ENCODE peak calls at places on chromosomes 11 and 22, in nine cellular contexts. K is DMS153; J is stimulated activated CD8-positive, alpha-beta memory T cell treated with anti-CD3 and anti-CD28 coated beads, Interleukin-4, amount 100 ng/mL, for 1 hour; E is Calu3; N is substantia nigra; F is HCT116; U is activated T-cell treated with anti-CD3 and anti-CD28 coated beads for 1 hour; I is A172; O is ecto neural progenitor cell. B is an unnamed sample.

GRCh38 chr22:42814215-42814614 is 42.9 kb downstream of the ARFGAP3 start:
- DNase-seq in K (peak), J (no peak), E (no peak), N (no peak), F (no peak), U (no peak), I (no peak), O (no peak), B (peak)

GRCh38 chr11:61699737-61700160 is 19.6 kb downstream of the DAGLA start:
- DNase-seq in K (peak), J (no peak), E (peak), N (no peak), F (no peak), U (no peak), I (no peak), O (no peak), B (peak)

GRCh38 chr11:70034740-70035365 is 43.3 kb upstream of the ANO1 start:
- DNase-seq in K (peak), J (no peak), E (no peak), N (no peak), F (no peak), U (no peak), I (no peak), O (peak), B (no peak)

GRCh38 chr11:29320196-29320595 is 696.6 kb downstream of the KCNA4 start:
- DNase-seq in K (no peak), J (no peak), E (no peak), N (no peak), F (no peak), U (no peak), I (no peak), O (no peak), B (no peak)

GRCh38 chr11:78381867-78382266 is 35.8 kb downstream of the GAB2 start:
- DNase-seq in K (no peak), J (no peak), E (no peak), N (no peak), F (no peak), U (no peak), I (no peak), O (no peak), B (no peak)

GRCh38 chr22:28222976-28223375 is 303.9 kb upstream of the PITPNB start:
- DNase-seq in K (no peak), J (no peak), E (no peak), N (no peak), F (no peak), U (no peak), I (no peak), O (no peak), B (no peak)

GRCh38 chr11:88174627-88175003 is 628 bp downstream of the RAB38 start:
- DNase-seq in K (no peak), J (no peak), E (peak), N (no peak), F (peak), U (no peak), I (no peak), O (no peak), B (peak)

GRCh38 chr11:134450186-134450585 is 38.1 kb upstream of the B3GAT1 start:
- DNase-seq in K (no peak), J (no peak), E (no peak), N (no peak), F (no peak), U (no peak), I (no peak), O (no peak), B (no peak)

GRCh38 chr22:37561209-37562048 is 1.1 kb downstream of the CDC42EP1 start:
- DNase-seq in K (no peak), J (peak), E (peak), N (peak), F (peak), U (peak), I (peak), O (peak), B (no peak)

GRCh38 chr11:24311974-24312373 is 184.9 kb upstream of the LUZP2 start:
- DNase-seq in K (no peak), J (no peak), E (no peak), N (no peak), F (no peak), U (no peak), I (no peak), O (no peak), B (no peak)

GRCh38 chr11:2459796-2460531 is 15.2 kb downstream of the KCNQ1 start:
- DNase-seq in K (no peak), J (no peak), E (no peak), N (no peak), F (no peak), U (no peak), I (no peak), O (no peak), B (no peak)

GRCh38 chr11:11607772-11608171 is 14.0 kb downstream of the GALNT18 start:
- DNase-seq in K (no peak), J (no peak), E (peak), N (no peak), F (no peak), U (no peak), I (no peak), O (no peak), B (no peak)

GRCh38 chr11:93000511-93001476 is 31.3 kb downstream of the MTNR1B start:
- DNase-seq in K (no peak), J (no peak), E (peak), N (no peak), F (peak), U (no peak), I (peak), O (no peak), B (no peak)

GRCh38 chr11:11822946-11823345 is 18.8 kb upstream of the USP47 start:
- DNase-seq in K (no peak), J (no peak), E (no peak), N (no peak), F (no peak), U (no peak), I (no peak), O (no peak), B (no peak)

GRCh38 chr11:93080146-93080759 is 110.8 kb downstream of the MTNR1B start:
- DNase-seq in K (no peak), J (no peak), E (no peak), N (no peak), F (no peak), U (no peak), I (no peak), O (peak), B (no peak)

GRCh38 chr22:49810363-49811013 is 17.2 kb downstream of the BRD1 start:
- DNase-seq in K (no peak), J (no peak), E (no peak), N (no peak), F (no peak), U (no peak), I (no peak), O (no peak), B (no peak)

GRCh38 chr11:91872216-91872615 is 352.4 kb upstream of the FAT3 start:
- DNase-seq in K (no peak), J (no peak), E (no peak), N (no peak), F (no peak), U (no peak), I (peak), O (no peak), B (no peak)

GRCh38 chr11:57885298-57886035 is 123.9 kb downstream of the CTNND1 start:
- DNase-seq in K (no peak), J (no peak), E (peak), N (no peak), F (no peak), U (no peak), I (peak), O (peak), B (no peak)

GRCh38 chr11:94545641-94546470 is 2.1 kb downstream of the FUT4 start:
- DNase-seq in K (no peak), J (no peak), E (no peak), N (no peak), F (no peak), U (no peak), I (no peak), O (no peak), B (no peak)

GRCh38 chr11:86761978-86762377 is 38.4 kb upstream of the PRSS23 start:
- DNase-seq in K (no peak), J (no peak), E (no peak), N (no peak), F (no peak), U (no peak), I (no peak), O (no peak), B (no peak)

GRCh38 chr22:39678862-39679490 is 108.4 kb downstream of the CACNA1I start:
- DNase-seq in K (no peak), J (no peak), E (no peak), N (no peak), F (no peak), U (no peak), I (no peak), O (no peak), B (no peak)

GRCh38 chr22:32617883-32618282 is 143.3 kb downstream of the FBXO7 start:
- DNase-seq in K (no peak), J (no peak), E (no peak), N (no peak), F (no peak), U (no peak), I (no peak), O (no peak), B (no peak)

GRCh38 chr11:118918686-118919280 is 6.9 kb downstream of the BCL9L start:
- DNase-seq in K (no peak), J (no peak), E (no peak), N (no peak), F (no peak), U (no peak), I (peak), O (no peak), B (no peak)

GRCh38 chr22:22877523-22878210 is 9.9 kb upstream of the IGLL5 start:
- DNase-seq in K (peak), J (peak), E (peak), N (no peak), F (peak), U (peak), I (peak), O (peak), B (peak)

GRCh38 chr22:45889539-45890350 is 87.2 kb downstream of the WNT7B start:
- DNase-seq in K (no peak), J (no peak), E (no peak), N (no peak), F (no peak), U (no peak), I (no peak), O (peak), B (no peak)

GRCh38 chr11:114880458-114880857 is 202.1 kb downstream of the NXPE2 start:
- DNase-seq in K (no peak), J (no peak), E (no peak), N (no peak), F (no peak), U (no peak), I (no peak), O (no peak), B (no peak)

GRCh38 chr22:19807914-19808872 is 46.5 kb downstream of the GNB1L start:
- DNase-seq in K (no peak), J (no peak), E (no peak), N (no peak), F (no peak), U (no peak), I (no peak), O (no peak), B (no peak)

GRCh38 chr11:68193018-68193417 is 20.1 kb downstream of the KMT5B start:
- DNase-seq in K (no peak), J (no peak), E (no peak), N (no peak), F (no peak), U (no peak), I (no peak), O (no peak), B (no peak)

GRCh38 chr11:118910309-118911112 is 15.2 kb downstream of the BCL9L start:
- DNase-seq in K (no peak), J (no peak), E (peak), N (no peak), F (no peak), U (no peak), I (peak), O (peak), B (no peak)

GRCh38 chr22:50420015-50420414 is 54.8 kb downstream of the SBF1 start:
- DNase-seq in K (no peak), J (no peak), E (no peak), N (no peak), F (no peak), U (no peak), I (no peak), O (no peak), B (no peak)

GRCh38 chr11:34226210-34226609 is 120.8 kb downstream of the NAT10 start:
- DNase-seq in K (no peak), J (no peak), E (no peak), N (no peak), F (no peak), U (no peak), I (no peak), O (no peak), B (no peak)

GRCh38 chr11:128669491-128669890 is 24.4 kb upstream of the FLI1 start:
- DNase-seq in K (no peak), J (no peak), E (no peak), N (no peak), F (no peak), U (no peak), I (peak), O (no peak), B (no peak)

GRCh38 chr11:35785287-35786167 is 123.0 kb downstream of the TRIM44 start:
- DNase-seq in K (no peak), J (no peak), E (no peak), N (no peak), F (no peak), U (no peak), I (peak), O (no peak), B (no peak)

GRCh38 chr11:33017478-33017877 is 1.8 kb downstream of the DEPDC7 start:
- DNase-seq in K (no peak), J (no peak), E (no peak), N (no peak), F (no peak), U (no peak), I (no peak), O (no peak), B (no peak)

GRCh38 chr22:20728523-20729190 is 45.3 kb upstream of the SERPIND1 start:
- DNase-seq in K (no peak), J (no peak), E (no peak), N (no peak), F (no peak), U (no peak), I (no peak), O (no peak), B (no peak)